ENCODE peak calls at places on chromosome 9, in four cellular contexts. One of them, this sample, is unnamed.

GRCh38 chr9:130043654-130044623 is 950 bp upstream of the FNBP1 start:
- DNase-seq in A549: no peak
- DNase-seq in activated T-helper 1 cell treated with anti-CD3 and anti-CD28 coated beads, Interleukin-2, amount 50 U/mL, for 16 hours: no peak
- DNase-seq in HFFc6: peak
- DNase-seq in this sample: no peak

GRCh38 chr9:101457003-101457402 is 21.4 kb upstream of the ALDOB start:
- DNase-seq in A549: no peak
- DNase-seq in activated T-helper 1 cell treated with anti-CD3 and anti-CD28 coated beads, Interleukin-2, amount 50 U/mL, for 16 hours: no peak
- DNase-seq in HFFc6: no peak
- DNase-seq in this sample: no peak

GRCh38 chr9:1267581-1267980 is 217.4 kb downstream of the DMRT2 start:
- DNase-seq in A549: no peak
- DNase-seq in activated T-helper 1 cell treated with anti-CD3 and anti-CD28 coated beads, Interleukin-2, amount 50 U/mL, for 16 hours: no peak
- DNase-seq in HFFc6: no peak
- DNase-seq in this sample: no peak

GRCh38 chr9:137226338-137227056 is 805 bp upstream of the RNF224 start:
- DNase-seq in A549: no peak
- DNase-seq in activated T-helper 1 cell treated with anti-CD3 and anti-CD28 coated beads, Interleukin-2, amount 50 U/mL, for 16 hours: no peak
- DNase-seq in HFFc6: peak
- DNase-seq in this sample: no peak

GRCh38 chr9:119349548-119349947 is 19.7 kb downstream of the BRINP1 start:
- DNase-seq in A549: no peak
- DNase-seq in activated T-helper 1 cell treated with anti-CD3 and anti-CD28 coated beads, Interleukin-2, amount 50 U/mL, for 16 hours: no peak
- DNase-seq in HFFc6: no peak
- DNase-seq in this sample: no peak

GRCh38 chr9:100595391-100596199 is 17.7 kb downstream of the CAVIN4 start:
- DNase-seq in A549: peak
- DNase-seq in activated T-helper 1 cell treated with anti-CD3 and anti-CD28 coated beads, Interleukin-2, amount 50 U/mL, for 16 hours: no peak
- DNase-seq in HFFc6: peak
- DNase-seq in this sample: peak

GRCh38 chr9:112819635-112820496 is 69.3 kb downstream of the SNX30 start:
- DNase-seq in A549: peak
- DNase-seq in activated T-helper 1 cell treated with anti-CD3 and anti-CD28 coated beads, Interleukin-2, amount 50 U/mL, for 16 hours: no peak
- DNase-seq in HFFc6: peak
- DNase-seq in this sample: peak

GRCh38 chr9:120265791-120266190 is 314.2 kb downstream of the CDK5RAP2 start:
- DNase-seq in A549: no peak
- DNase-seq in activated T-helper 1 cell treated with anti-CD3 and anti-CD28 coated beads, Interleukin-2, amount 50 U/mL, for 16 hours: no peak
- DNase-seq in HFFc6: no peak
- DNase-seq in this sample: no peak

GRCh38 chr9:134666801-134667200 is 25.2 kb downstream of the COL5A1 start:
- DNase-seq in A549: no peak
- DNase-seq in activated T-helper 1 cell treated with anti-CD3 and anti-CD28 coated beads, Interleukin-2, amount 50 U/mL, for 16 hours: no peak
- DNase-seq in HFFc6: peak
- DNase-seq in this sample: no peak

GRCh38 chr9:96883922-96884321 is 29.6 kb upstream of the ZNF782 start:
- DNase-seq in A549: no peak
- DNase-seq in activated T-helper 1 cell treated with anti-CD3 and anti-CD28 coated beads, Interleukin-2, amount 50 U/mL, for 16 hours: no peak
- DNase-seq in HFFc6: no peak
- DNase-seq in this sample: no peak

GRCh38 chr9:38141751-38142150 is 72.7 kb upstream of the SHB start:
- DNase-seq in A549: no peak
- DNase-seq in activated T-helper 1 cell treated with anti-CD3 and anti-CD28 coated beads, Interleukin-2, amount 50 U/mL, for 16 hours: no peak
- DNase-seq in HFFc6: peak
- DNase-seq in this sample: no peak

GRCh38 chr9:77598510-77598909 is 49.6 kb downstream of the GNA14 start:
- DNase-seq in A549: no peak
- DNase-seq in activated T-helper 1 cell treated with anti-CD3 and anti-CD28 coated beads, Interleukin-2, amount 50 U/mL, for 16 hours: no peak
- DNase-seq in HFFc6: no peak
- DNase-seq in this sample: no peak

GRCh38 chr9:12054235-12054634 is 639.0 kb upstream of the TYRP1 start:
- DNase-seq in A549: no peak
- DNase-seq in activated T-helper 1 cell treated with anti-CD3 and anti-CD28 coated beads, Interleukin-2, amount 50 U/mL, for 16 hours: no peak
- DNase-seq in HFFc6: no peak
- DNase-seq in this sample: no peak

GRCh38 chr9:88835038-88835466 is 156.2 kb upstream of the S1PR3 start:
- DNase-seq in A549: no peak
- DNase-seq in activated T-helper 1 cell treated with anti-CD3 and anti-CD28 coated beads, Interleukin-2, amount 50 U/mL, for 16 hours: no peak
- DNase-seq in HFFc6: peak
- DNase-seq in this sample: no peak

This sample was measured in NCI-H460.